ENCODE peak calls at places on chromosomes 6 and 20, in six cellular contexts. C is GDM1; Q is naive thymus-derived CD4-positive, alpha-beta T cell; N is ELF-1; X is T-helper 1 cell; H is RWPE1. E is an unnamed sample.

GRCh38 chr6:8082954-8083858 is 19.0 kb upstream of the BLOC1S5 start:
- DNase-seq in C (no peak), Q (no peak), N (no peak), X (no peak), H (peak), E (no peak)

GRCh38 chr6:112433457-112433856 is 86.3 kb downstream of the RFPL4B start:
- DNase-seq in C (no peak), Q (no peak), N (no peak), X (no peak), H (no peak), E (no peak)

GRCh38 chr20:44678247-44678646 is 26.7 kb upstream of the ADA start:
- DNase-seq in C (peak), Q (no peak), N (no peak), X (no peak), H (peak), E (no peak)

GRCh38 chr20:48025661-48026060 is 240.4 kb upstream of the SULF2 start:
- DNase-seq in C (no peak), Q (no peak), N (no peak), X (no peak), H (peak), E (no peak)

GRCh38 chr6:161838306-161839035 is 564.6 kb upstream of the AGPAT4 start:
- DNase-seq in C (no peak), Q (no peak), N (peak), X (no peak), H (no peak), E (no peak)

GRCh38 chr6:142953373-142954273 is 8.6 kb upstream of the HIVEP2 start:
- DNase-seq in C (no peak), Q (peak), N (no peak), X (no peak), H (no peak), E (no peak)

GRCh38 chr6:163538331-163538730 is 123.8 kb downstream of the QKI start:
- DNase-seq in C (no peak), Q (no peak), N (peak), X (no peak), H (no peak), E (no peak)

GRCh38 chr20:63246490-63247284 is 7.6 kb downstream of the NKAIN4 start:
- DNase-seq in C (no peak), Q (no peak), N (peak), X (no peak), H (no peak), E (no peak)

GRCh38 chr6:115064680-115065079 is 721.9 kb upstream of the HS3ST5 start:
- DNase-seq in C (no peak), Q (no peak), N (no peak), X (no peak), H (no peak), E (no peak)

GRCh38 chr6:109291893-109292292 is 90.4 kb downstream of the CD164 start:
- DNase-seq in C (no peak), Q (no peak), N (no peak), X (no peak), H (no peak), E (no peak)

GRCh38 chr6:83890520-83890919 is 31.0 kb downstream of the CYB5R4 start:
- DNase-seq in C (no peak), Q (no peak), N (no peak), X (no peak), H (no peak), E (no peak)

GRCh38 chr6:99185525-99185924 is 163.9 kb downstream of the FAXC start:
- DNase-seq in C (no peak), Q (no peak), N (no peak), X (no peak), H (no peak), E (no peak)

GRCh38 chr20:53643031-53643832 is 49.6 kb upstream of the ZNF217 start:
- DNase-seq in C (peak), Q (peak), N (no peak), X (peak), H (peak), E (peak)

GRCh38 chr6:113634352-113635163 is 222.6 kb upstream of the MARCKS start:
- DNase-seq in C (no peak), Q (no peak), N (no peak), X (no peak), H (no peak), E (peak)

GRCh38 chr6:14232889-14233288 is 115.3 kb downstream of the CD83 start:
- DNase-seq in C (no peak), Q (no peak), N (no peak), X (no peak), H (no peak), E (no peak)

GRCh38 chr6:132931937-132932336 is 117.6 kb downstream of the RPS12 start:
- DNase-seq in C (no peak), Q (no peak), N (no peak), X (no peak), H (no peak), E (no peak)

GRCh38 chr20:16575390-16576140 is 2.3 kb upstream of the KIF16B start:
- DNase-seq in C (no peak), Q (no peak), N (peak), X (no peak), H (no peak), E (no peak)

GRCh38 chr20:1537731-1538058 is 19.8 kb downstream of the SIRPD start:
- DNase-seq in C (peak), Q (no peak), N (no peak), X (no peak), H (no peak), E (peak)

GRCh38 chr20:8305449-8305978 is 173.4 kb downstream of the PLCB1 start:
- DNase-seq in C (peak), Q (peak), N (peak), X (peak), H (peak), E (peak)

GRCh38 chr6:141957271-141957670 is 175.5 kb upstream of the GJE1 start:
- DNase-seq in C (no peak), Q (no peak), N (no peak), X (no peak), H (no peak), E (no peak)

GRCh38 chr6:56552212-56553130 is 90.2 kb downstream of the DST start:
- DNase-seq in C (no peak), Q (no peak), N (no peak), X (no peak), H (no peak), E (no peak)

GRCh38 chr6:43952746-43953145 is 174.5 kb downstream of the MRPL14 start:
- DNase-seq in C (no peak), Q (no peak), N (no peak), X (no peak), H (no peak), E (peak)